ENCODE peak calls at places on chromosomes 6 and 20, in six cellular contexts. One of them, this sample, is unnamed.

GRCh38 chr6:7145269-7146078 is 37.7 kb downstream of the RREB1 start:
- DNase-seq in NB4: peak
- DNase-seq in BJ: no peak
- DNase-seq in AG10803: no peak
- DNase-seq in H1: no peak
- DNase-seq in CD8-positive, alpha-beta T cell: no peak
- DNase-seq in this sample: no peak

GRCh38 chr6:104788400-104788799 is 71.3 kb downstream of the HACE1 start:
- DNase-seq in AG10803: peak
- DNase-seq in NB4: peak
- DNase-seq in CD8-positive, alpha-beta T cell: no peak
- DNase-seq in BJ: no peak
- DNase-seq in H1: no peak
- DNase-seq in this sample: no peak

GRCh38 chr20:55273149-55273548 is 732.2 kb downstream of the CBLN4 start:
- DNase-seq in AG10803: no peak
- DNase-seq in CD8-positive, alpha-beta T cell: no peak
- DNase-seq in BJ: no peak
- DNase-seq in NB4: no peak
- DNase-seq in H1: no peak
- DNase-seq in this sample: no peak

GRCh38 chr6:5827061-5828037 is 179.4 kb downstream of the NRN1 start:
- DNase-seq in H1: no peak
- DNase-seq in BJ: no peak
- DNase-seq in CD8-positive, alpha-beta T cell: no peak
- DNase-seq in AG10803: no peak
- DNase-seq in NB4: peak
- DNase-seq in this sample: no peak

GRCh38 chr20:23128461-23129125 is 42.5 kb upstream of the CD93 start:
- DNase-seq in AG10803: no peak
- DNase-seq in BJ: no peak
- DNase-seq in H1: no peak
- DNase-seq in CD8-positive, alpha-beta T cell: no peak
- DNase-seq in NB4: no peak
- DNase-seq in this sample: peak

GRCh38 chr20:17808357-17808756 is 108.6 kb downstream of the BANF2 start:
- DNase-seq in BJ: peak
- DNase-seq in CD8-positive, alpha-beta T cell: no peak
- DNase-seq in NB4: no peak
- DNase-seq in AG10803: peak
- DNase-seq in H1: no peak
- DNase-seq in this sample: no peak

GRCh38 chr6:90429713-90430112 is 133.1 kb upstream of the BACH2 start:
- DNase-seq in BJ: no peak
- DNase-seq in H1: no peak
- DNase-seq in NB4: no peak
- DNase-seq in CD8-positive, alpha-beta T cell: no peak
- DNase-seq in AG10803: no peak
- DNase-seq in this sample: no peak

GRCh38 chr6:150959071-150959637 is 93.7 kb downstream of the MTHFD1L start:
- DNase-seq in BJ: no peak
- DNase-seq in NB4: no peak
- DNase-seq in CD8-positive, alpha-beta T cell: no peak
- DNase-seq in H1: no peak
- DNase-seq in AG10803: peak
- DNase-seq in this sample: no peak

GRCh38 chr6:40986364-40986763 is 52.7 kb downstream of the UNC5CL start:
- DNase-seq in AG10803: peak
- DNase-seq in BJ: no peak
- DNase-seq in CD8-positive, alpha-beta T cell: no peak
- DNase-seq in NB4: no peak
- DNase-seq in H1: no peak
- DNase-seq in this sample: no peak

GRCh38 chr6:29826271-29826670 is 1.4 kb upstream of the HLA-G start:
- DNase-seq in NB4: no peak
- DNase-seq in CD8-positive, alpha-beta T cell: no peak
- DNase-seq in H1: no peak
- DNase-seq in AG10803: no peak
- DNase-seq in BJ: no peak
- DNase-seq in this sample: no peak

GRCh38 chr20:10412591-10413408 is 21.2 kb downstream of the MKKS start:
- DNase-seq in CD8-positive, alpha-beta T cell: no peak
- DNase-seq in BJ: no peak
- DNase-seq in H1: no peak
- DNase-seq in AG10803: no peak
- DNase-seq in NB4: no peak
- DNase-seq in this sample: no peak

GRCh38 chr20:1002682-1003561 is 811 bp upstream of the RSPO4 start:
- DNase-seq in CD8-positive, alpha-beta T cell: no peak
- DNase-seq in NB4: no peak
- DNase-seq in BJ: no peak
- DNase-seq in AG10803: no peak
- DNase-seq in H1: no peak
- DNase-seq in this sample: no peak

GRCh38 chr20:35515949-35516645 is 13.4 kb downstream of the C20orf173 start:
- DNase-seq in AG10803: peak
- DNase-seq in CD8-positive, alpha-beta T cell: no peak
- DNase-seq in NB4: peak
- DNase-seq in BJ: peak
- DNase-seq in H1: no peak
- DNase-seq in this sample: no peak

DNA sequence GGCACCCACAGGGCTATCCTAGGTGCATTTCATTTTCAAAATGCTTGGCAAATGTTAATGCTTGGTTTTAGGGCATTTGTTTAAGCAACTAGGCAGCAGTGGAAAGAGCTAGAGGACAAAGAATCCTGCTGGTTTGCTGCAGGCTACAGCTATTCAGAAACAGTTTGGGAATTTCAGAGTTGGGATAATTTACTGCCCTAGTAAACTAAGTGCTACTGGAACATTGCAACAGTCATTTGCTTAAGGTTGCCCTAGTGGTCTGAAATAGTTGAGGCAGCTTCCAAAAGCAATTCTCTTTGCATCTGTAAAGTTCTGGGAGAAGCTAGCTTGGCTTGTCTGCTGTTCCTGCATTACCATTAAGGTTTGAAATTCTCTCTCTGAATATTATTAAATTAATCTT is 312.7 kb downstream of the LAMA2 start:
- DNase-seq in NB4: no peak
- DNase-seq in H1: peak
- DNase-seq in AG10803: peak
- DNase-seq in BJ: peak
- DNase-seq in CD8-positive, alpha-beta T cell: no peak
- DNase-seq in this sample: no peak
- TF ChIP-seq CTCF in NB4: no peak
- TF ChIP-seq CTCF in H1: no peak
- TF ChIP-seq CTCF in AG10803: peak
- TF ChIP-seq CTCF in BJ: peak
- TF ChIP-seq CTCF in CD8-positive, alpha-beta T cell: no peak
- TF ChIP-seq CTCF in this sample: no peak

GRCh38 chr6:157982580-157983438 is 1.1 kb downstream of the SYNJ2 start:
- DNase-seq in AG10803: peak
- DNase-seq in CD8-positive, alpha-beta T cell: no peak
- DNase-seq in H1: no peak
- DNase-seq in BJ: no peak
- DNase-seq in NB4: peak
- DNase-seq in this sample: no peak
- TF ChIP-seq CTCF in AG10803: peak
- TF ChIP-seq CTCF in CD8-positive, alpha-beta T cell: no peak
- TF ChIP-seq CTCF in H1: no peak
- TF ChIP-seq CTCF in BJ: peak
- TF ChIP-seq CTCF in NB4: no peak
- TF ChIP-seq CTCF in this sample: no peak

DNA sequence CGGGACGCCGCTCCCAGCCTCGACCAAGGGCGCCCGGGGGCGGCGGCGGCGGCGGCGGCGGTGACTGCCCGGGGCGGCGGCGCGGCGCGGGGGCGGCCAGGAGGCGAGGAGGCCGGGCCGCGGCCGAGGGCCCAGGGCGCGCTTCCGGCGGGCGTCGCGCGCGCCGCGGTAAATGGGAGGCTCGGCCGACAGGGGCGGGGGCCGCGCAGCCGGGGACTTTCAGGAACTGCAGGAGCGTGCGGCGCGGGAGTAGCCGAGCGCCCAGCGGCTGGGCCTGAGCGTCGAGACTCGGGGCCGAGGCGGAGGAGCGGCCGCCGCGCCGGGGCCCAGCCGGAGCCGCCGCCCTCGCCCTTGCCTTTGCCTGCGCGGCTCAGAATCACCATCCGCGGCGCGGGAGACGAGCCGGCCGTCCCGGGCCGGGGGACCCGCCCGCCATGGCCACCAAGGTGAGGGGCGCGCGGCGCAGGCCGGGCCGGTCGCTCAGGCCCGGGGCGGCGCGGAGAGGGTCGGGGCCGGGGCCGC is at the start of gene SNX9:
- DNase-seq in CD8-positive, alpha-beta T cell: peak
- DNase-seq in BJ: no peak
- DNase-seq in NB4: peak
- DNase-seq in H1: no peak
- DNase-seq in AG10803: peak
- DNase-seq in this sample: peak
- TF ChIP-seq CTCF in CD8-positive, alpha-beta T cell: no peak
- TF ChIP-seq CTCF in BJ: no peak
- TF ChIP-seq CTCF in NB4: no peak
- TF ChIP-seq CTCF in H1: no peak
- TF ChIP-seq CTCF in AG10803: no peak
- TF ChIP-seq CTCF in this sample: no peak

DNA sequence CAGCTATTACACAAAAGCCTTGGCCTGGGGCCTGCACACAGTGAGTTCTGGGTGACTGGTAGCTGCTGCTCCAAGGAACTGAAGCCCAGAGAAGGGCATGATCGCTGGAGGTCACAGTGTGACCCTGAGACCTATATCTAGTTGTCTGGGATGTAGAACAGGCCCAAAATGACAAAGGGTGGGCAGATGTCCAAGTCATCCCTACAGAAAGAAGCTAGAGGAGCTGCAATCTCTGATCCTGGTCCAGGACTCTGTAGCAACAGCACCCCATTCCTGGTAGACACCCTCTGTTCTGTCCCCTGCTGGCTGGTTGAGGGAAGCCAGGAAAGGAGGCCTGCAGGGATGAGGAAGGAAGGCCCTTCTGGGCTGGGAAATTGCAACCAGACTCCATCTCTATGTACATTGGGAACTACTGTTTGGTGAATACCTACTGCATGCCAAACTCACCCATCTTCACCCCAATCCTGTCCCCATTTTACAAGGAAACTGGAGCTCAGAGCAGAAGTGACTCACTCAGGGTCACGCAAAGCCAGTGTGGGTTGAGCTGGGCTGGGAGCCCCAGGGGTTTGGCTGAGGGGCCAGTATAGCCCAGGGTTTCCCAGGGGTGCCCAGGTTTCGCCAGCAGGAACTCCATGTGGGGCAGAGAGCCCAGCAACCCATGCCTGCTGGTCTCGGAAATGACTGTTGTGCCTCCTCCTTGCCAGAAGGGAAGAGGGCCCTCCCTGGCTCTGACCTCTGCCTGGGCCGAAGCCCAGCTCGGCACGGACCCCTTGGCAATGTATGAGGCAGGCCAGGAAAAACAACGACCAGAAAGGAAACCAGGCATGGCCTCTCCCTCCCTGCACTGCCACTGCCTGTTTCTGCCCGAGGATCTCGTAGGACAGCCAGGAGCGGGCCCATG is 44.9 kb upstream of the TLDC2 start:
- DNase-seq in BJ: no peak
- DNase-seq in AG10803: peak
- DNase-seq in H1: no peak
- DNase-seq in NB4: no peak
- DNase-seq in CD8-positive, alpha-beta T cell: no peak
- DNase-seq in this sample: no peak
- TF ChIP-seq CTCF in BJ: peak
- TF ChIP-seq CTCF in AG10803: peak
- TF ChIP-seq CTCF in H1: peak
- TF ChIP-seq CTCF in NB4: peak
- TF ChIP-seq CTCF in CD8-positive, alpha-beta T cell: no peak
- TF ChIP-seq CTCF in this sample: no peak

GRCh38 chr20:46771195-46771588 is 61.7 kb downstream of the SLC2A10 start:
- DNase-seq in BJ: no peak
- DNase-seq in H1: no peak
- DNase-seq in CD8-positive, alpha-beta T cell: no peak
- DNase-seq in NB4: no peak
- DNase-seq in AG10803: no peak
- DNase-seq in this sample: no peak

GRCh38 chr20:46770330-46771194 is 61.1 kb downstream of the SLC2A10 start:
- DNase-seq in BJ: no peak
- DNase-seq in H1: no peak
- DNase-seq in NB4: no peak
- DNase-seq in AG10803: no peak
- DNase-seq in CD8-positive, alpha-beta T cell: no peak
- DNase-seq in this sample: no peak

GRCh38 chr20:46773680-46774079 is 64.2 kb downstream of the SLC2A10 start:
- DNase-seq in BJ: no peak
- DNase-seq in AG10803: no peak
- DNase-seq in CD8-positive, alpha-beta T cell: no peak
- DNase-seq in NB4: no peak
- DNase-seq in H1: no peak
- DNase-seq in this sample: no peak

GRCh38 chr20:46774943-46775560 is 65.6 kb downstream of the SLC2A10 start:
- DNase-seq in BJ: no peak
- DNase-seq in H1: no peak
- DNase-seq in NB4: no peak
- DNase-seq in AG10803: no peak
- DNase-seq in CD8-positive, alpha-beta T cell: no peak
- DNase-seq in this sample: no peak

DNA sequence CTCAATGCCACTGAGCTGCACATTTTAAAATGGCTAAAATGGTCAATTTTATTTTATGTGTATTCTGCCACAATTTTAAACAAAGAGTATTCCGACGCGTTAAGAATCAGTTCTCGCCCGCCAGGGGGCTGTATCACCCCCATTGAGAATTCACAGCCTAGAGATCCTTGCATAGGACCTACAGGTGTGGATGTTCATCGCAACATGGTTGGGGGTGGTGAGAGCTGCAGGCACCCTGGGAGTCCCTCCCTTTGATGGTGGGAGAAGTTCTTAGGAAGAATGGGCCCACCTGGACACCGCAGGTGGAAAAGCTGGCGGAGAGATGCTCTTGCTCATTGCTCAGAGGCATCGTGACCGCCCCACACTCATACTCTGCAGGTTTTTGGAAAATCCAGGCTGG is 63.5 kb downstream of the SLC2A10 start:
- DNase-seq in NB4: no peak
- DNase-seq in CD8-positive, alpha-beta T cell: no peak
- DNase-seq in BJ: no peak
- DNase-seq in H1: no peak
- DNase-seq in AG10803: no peak
- DNase-seq in this sample: no peak
- TF ChIP-seq CTCF in NB4: no peak
- TF ChIP-seq CTCF in CD8-positive, alpha-beta T cell: no peak
- TF ChIP-seq CTCF in BJ: no peak
- TF ChIP-seq CTCF in H1: no peak
- TF ChIP-seq CTCF in AG10803: peak
- TF ChIP-seq CTCF in this sample: no peak

DNA sequence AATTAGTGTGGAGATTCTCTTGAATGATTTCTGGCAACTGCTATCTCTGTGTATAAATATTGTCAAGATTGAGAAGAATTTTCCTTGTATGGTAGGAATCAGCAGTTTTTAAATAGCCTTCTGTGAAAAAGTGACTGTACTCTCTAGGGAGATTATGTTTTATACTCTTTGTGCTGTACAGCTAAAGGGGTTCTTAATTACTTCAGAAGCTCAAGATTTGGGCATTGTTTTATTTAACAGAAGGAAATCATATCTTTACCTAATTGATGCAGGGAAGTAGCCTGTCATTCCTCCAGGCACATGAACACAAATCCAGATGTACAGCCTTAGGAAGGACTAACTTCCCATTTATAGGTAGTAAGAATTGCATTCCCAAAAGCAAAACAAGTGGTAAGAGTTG is 1.3 kb downstream of the CALHM5 start:
- DNase-seq in CD8-positive, alpha-beta T cell: no peak
- DNase-seq in BJ: no peak
- DNase-seq in AG10803: no peak
- DNase-seq in NB4: no peak
- DNase-seq in H1: no peak
- DNase-seq in this sample: no peak
- TF ChIP-seq CTCF in CD8-positive, alpha-beta T cell: no peak
- TF ChIP-seq CTCF in BJ: no peak
- TF ChIP-seq CTCF in AG10803: no peak
- TF ChIP-seq CTCF in NB4: no peak
- TF ChIP-seq CTCF in H1: no peak
- TF ChIP-seq CTCF in this sample: no peak

This sample was measured in CD14-positive monocyte.